ENCODE peak calls at places on chromosome 14, in four cellular contexts. K is transverse colon, M is HEK293T, U is IMR-90. T is an unnamed sample.

GRCh38 chr14:77128414-77128891 is 13.1 kb downstream of the ZDHHC22 start:
- DNase-seq in K (no peak), M (no peak), U (no peak), T (no peak)

GRCh38 chr14:97137705-97138104 is 340.5 kb downstream of the VRK1 start:
- DNase-seq in K (no peak), U (no peak), M (no peak), T (no peak)

GRCh38 chr14:55094630-55095157 is 34.4 kb upstream of the LGALS3 start:
- DNase-seq in K (no peak), M (no peak), U (peak; percentile 85), T (no peak)

GRCh38 chr14:39704581-39704980 is 272.3 kb upstream of the FBXO33 start:
- DNase-seq in U (no peak), K (no peak), M (no peak), T (no peak)

GRCh38 chr14:100056964-100057817 is 8.0 kb upstream of the EVL start:
- DNase-seq in M (peak; percentile 30), U (peak; percentile 43), K (no peak), T (no peak)

GRCh38 chr14:104395941-104396681 is 183.5 kb upstream of the C14orf180 start:
- DNase-seq in M (no peak), U (no peak), K (no peak), T (no peak)

GRCh38 chr14:105474478-105475268 is at the start of gene CRIP2:
- DNase-seq in U (peak; percentile 10), M (peak; percentile 73), K (no peak), T (no peak)

GRCh38 chr14:30966415-30967363 is 58.8 kb upstream of the AP4S1 start:
- DNase-seq in U (peak; percentile 26), M (no peak), K (no peak), T (no peak)

GRCh38 chr14:94628578-94628977 is 16.4 kb downstream of the SERPINA3 start:
- DNase-seq in K (no peak), U (no peak), M (no peak), T (no peak)

GRCh38 chr14:34665785-34666425 is 36.0 kb upstream of the SNX6 start:
- DNase-seq in U (peak; percentile 96), K (peak; percentile 17), M (no peak), T (no peak)

GRCh38 chr14:31758941-31759340 is 197.7 kb downstream of the NUBPL start:
- DNase-seq in U (no peak), K (no peak), M (no peak), T (no peak)

GRCh38 chr14:104514156-104514848 is 65.3 kb upstream of the C14orf180 start:
- DNase-seq in M (no peak), U (no peak), K (no peak), T (no peak)

GRCh38 chr14:102819790-102820330 is 42.6 kb downstream of the TRAF3 start:
- DNase-seq in M (no peak), U (peak; percentile 31), K (no peak), T (no peak)

GRCh38 chr14:105710119-105711057 is 184.0 kb downstream of the TMEM121 start:
- DNase-seq in U (no peak), M (no peak), K (no peak), T (no peak)

GRCh38 chr14:29463727-29464370 is 463.8 kb downstream of the PRKD1 start:
- DNase-seq in K (no peak), M (peak; percentile 13), U (no peak), T (no peak)

GRCh38 chr14:58947816-58948440 is 240.5 kb upstream of the DAAM1 start:
- DNase-seq in K (no peak), U (no peak), M (peak; percentile 13), T (no peak)

GRCh38 chr14:69316449-69317391 is 56.8 kb downstream of the GALNT16 start:
- DNase-seq in M (no peak), K (peak; percentile 28), U (peak; percentile 98), T (no peak)

GRCh38 chr14:34982421-34983147 is at the start of gene SRP54:
- DNase-seq in K (peak; percentile 100), U (peak; percentile 98), M (peak; percentile 98), T (peak; percentile 92)

GRCh38 chr14:95993768-95994592 is 45.2 kb upstream of the C14orf132 start:
- DNase-seq in M (peak; percentile 52), K (no peak), U (peak; percentile 53), T (no peak)

GRCh38 chr14:56514663-56515371 is 64.8 kb upstream of the TMEM260 start:
- DNase-seq in M (no peak), U (peak; percentile 45), K (no peak), T (no peak)

GRCh38 chr14:59215353-59215752 is 26.9 kb downstream of the DAAM1 start:
- DNase-seq in U (peak; percentile 77), M (no peak), K (peak; percentile 51), T (peak; percentile 63)

GRCh38 chr14:76644875-76645518 is 116.3 kb upstream of the VASH1 start:
- DNase-seq in K (no peak), U (peak; percentile 12), M (peak; percentile 72), T (peak; percentile 40)

GRCh38 chr14:80136358-80136757 is 74.9 kb downstream of the DIO2 start:
- DNase-seq in U (peak; percentile 15), M (no peak), K (no peak), T (no peak)

GRCh38 chr14:31992051-31992450 is 85.1 kb upstream of the ARHGAP5 start:
- DNase-seq in M (no peak), K (no peak), U (peak; percentile 40), T (no peak)

GRCh38 chr14:79363291-79363690 is 848.0 kb downstream of the DIO2 start:
- DNase-seq in U (no peak), M (no peak), K (no peak), T (no peak)

GRCh38 chr14:90778468-90779255 is 37.6 kb downstream of the TTC7B start:
- DNase-seq in U (no peak), K (no peak), M (no peak), T (no peak)

GRCh38 chr14:79605863-79606262 is 605.4 kb downstream of the DIO2 start:
- DNase-seq in U (no peak), K (no peak), M (no peak), T (no peak)

GRCh38 chr14:65403231-65403630 is 9.3 kb upstream of the FUT8 start:
- DNase-seq in U (no peak), M (no peak), K (no peak), T (no peak)

GRCh38 chr14:94027566-94028449 is 1.7 kb downstream of the OTUB2 start:
- DNase-seq in M (no peak), K (no peak), U (no peak), T (no peak)

GRCh38 chr14:74595006-74595735 is 16.9 kb downstream of the LTBP2 start:
- DNase-seq in U (peak; percentile 73), K (peak; percentile 36), M (no peak), T (no peak)

GRCh38 chr14:51353901-51354300 is 113.9 kb downstream of the TMX1 start:
- DNase-seq in M (no peak), U (no peak), K (no peak), T (no peak)

GRCh38 chr14:22824711-22825359 is 4.9 kb upstream of the MRPL52 start:
- DNase-seq in M (no peak), K (no peak), U (peak; percentile 98), T (no peak)

GRCh38 chr14:65287264-65288131 is 125.0 kb upstream of the FUT8 start:
- DNase-seq in M (no peak), U (no peak), K (peak; percentile 51), T (no peak)

GRCh38 chr14:36600431-36600830 is 18.0 kb upstream of the NKX2-8 start:
- DNase-seq in U (no peak), M (no peak), K (no peak), T (no peak)

GRCh38 chr14:90593254-90594040 is 196.6 kb downstream of the CALM1 start:
- DNase-seq in M (no peak), K (no peak), U (no peak), T (no peak)

GRCh38 chr14:91636604-91637003 is 95.3 kb downstream of the CATSPERB start:
- DNase-seq in M (no peak), K (no peak), U (no peak), T (no peak)

GRCh38 chr14:22994762-22995275 is 12.5 kb upstream of the AJUBA start:
- DNase-seq in K (no peak), U (peak; percentile 48), M (peak; percentile 50), T (no peak)

GRCh38 chr14:93207468-93208308 is 632 bp downstream of the UBR7 start:
- DNase-seq in M (peak; percentile 52), K (no peak), U (peak; percentile 64), T (peak; percentile 73)

GRCh38 chr14:36520601-36521525 is 831 bp upstream of the NKX2-1 start:
- DNase-seq in M (peak; percentile 68), U (peak; percentile 2), K (peak; percentile 30), T (no peak)

GRCh38 chr14:63891148-63891964 is 38.6 kb downstream of the SYNE2 start:
- DNase-seq in K (no peak), M (no peak), U (no peak), T (no peak)

T was measured in caudate nucleus.